ENCODE peak calls at places on chromosomes 4 and X, in six cellular contexts. J is HCT116; G is naive thymus-derived CD4-positive, alpha-beta T cell; E is stomach; A is CD4-positive, alpha-beta T cell; H is AG04450. K is an unnamed sample. For H3K27me3, the result is how much of the 10 kb centered on the place peaks cover.

GRCh38 chrX:106791495-106791894 is 11.0 kb upstream of the TBC1D8B start:
- DNase-seq in J (no peak), G (no peak), E (no peak), A (no peak), H (no peak), K (no peak)

GRCh38 chr4:107050525-107051135 is 14.5 kb upstream of the DKK2 start:
- DNase-seq in J (peak), G (no peak), E (no peak), A (no peak), H (no peak), K (no peak)

GRCh38 chr4:169094656-169095231 is 84.7 kb upstream of the CBR4 start:
- DNase-seq in J (no peak), G (no peak), E (no peak), A (no peak), H (no peak), K (no peak)

GRCh38 chr4:128916832-128917231 is 107.3 kb downstream of the JADE1 start:
- DNase-seq in J (no peak), G (no peak), E (no peak), A (no peak), H (no peak), K (no peak)

GRCh38 chrX:53073115-53073581 is 9.0 kb upstream of the TSPYL2 start:
- DNase-seq in J (peak), G (no peak), E (no peak), A (no peak), H (no peak), K (no peak)

GRCh38 chr4:2832981-2833670 is 10.5 kb upstream of the ADD1 start:
- DNase-seq in J (no peak), G (no peak), E (peak), A (no peak), H (no peak), K (no peak)

GRCh38 chr4:84596826-84597225 is 13.9 kb downstream of the CDS1 start:
- DNase-seq in J (no peak), G (no peak), E (no peak), A (no peak), H (no peak), K (peak)

GRCh38 chr4:80219301-80220025 is 22.2 kb downstream of the PRDM8 start:
- DNase-seq in J (no peak), G (no peak), E (no peak), A (no peak), H (no peak), K (no peak)

GRCh38 chrX:22109442-22109841 is 77.3 kb downstream of the PHEX start:
- DNase-seq in J (no peak), G (no peak), E (no peak), A (no peak), H (no peak), K (no peak)

GRCh38 chr4:108170729-108171540 is 2.2 kb upstream of the LEF1 start:
- DNase-seq in J (no peak), G (no peak), E (no peak), A (no peak), H (no peak), K (no peak)
- H3K27me3 ChIP-seq in J (under half), G (under half), E (half or more), A (under half), H (half or more), K (half or more)

DNA sequence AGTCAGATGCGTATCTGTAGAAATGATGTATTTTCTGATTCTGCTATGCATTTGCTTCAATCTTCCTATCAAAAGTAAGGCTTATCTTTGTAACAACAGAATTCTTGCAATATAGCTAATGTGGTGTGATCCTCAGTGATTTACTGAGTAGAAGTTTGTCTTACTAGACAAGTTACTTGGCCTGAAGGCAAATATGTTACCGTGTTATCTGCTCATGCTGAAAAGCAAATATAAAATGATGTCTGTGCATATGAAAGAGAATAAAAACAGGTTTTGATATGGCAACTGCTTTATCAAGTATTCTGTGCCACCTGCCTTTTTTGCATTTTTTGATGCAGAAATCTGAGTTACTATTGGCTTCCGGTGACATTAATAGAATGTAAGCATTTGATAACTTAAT is 92.6 kb downstream of the TIGD2 start:
- DNase-seq in J (no peak), G (no peak), E (no peak), A (no peak), H (no peak), K (no peak)
- H3K27me3 ChIP-seq in J (under half), G (under half), E (under half), A (under half), H (under half), K (under half)

GRCh38 chr4:15682790-15683495 is 1.3 kb downstream of the FAM200B start:
- DNase-seq in J (no peak), G (no peak), E (no peak), A (no peak), H (no peak), K (no peak)

GRCh38 chr4:15684498-15684897 is 2.9 kb downstream of the FAM200B start:
- DNase-seq in J (no peak), G (no peak), E (no peak), A (no peak), H (no peak), K (no peak)

GRCh38 chr4:15681372-15682339 is at the start of gene FAM200B:
- DNase-seq in J (peak), G (peak), E (peak), A (peak), H (peak), K (peak)

GRCh38 chr4:15681067-15681371 is 608 bp upstream of the FAM200B start:
- DNase-seq in J (no peak), G (no peak), E (no peak), A (no peak), H (no peak), K (no peak)

GRCh38 chr4:15682340-15682725 is 706 bp downstream of the FAM200B start:
- DNase-seq in J (no peak), G (no peak), E (no peak), A (no peak), H (no peak), K (no peak)
- H3K27me3 ChIP-seq in J (under half), G (under half), E (under half), A (under half), H (under half), K (under half)

DNA sequence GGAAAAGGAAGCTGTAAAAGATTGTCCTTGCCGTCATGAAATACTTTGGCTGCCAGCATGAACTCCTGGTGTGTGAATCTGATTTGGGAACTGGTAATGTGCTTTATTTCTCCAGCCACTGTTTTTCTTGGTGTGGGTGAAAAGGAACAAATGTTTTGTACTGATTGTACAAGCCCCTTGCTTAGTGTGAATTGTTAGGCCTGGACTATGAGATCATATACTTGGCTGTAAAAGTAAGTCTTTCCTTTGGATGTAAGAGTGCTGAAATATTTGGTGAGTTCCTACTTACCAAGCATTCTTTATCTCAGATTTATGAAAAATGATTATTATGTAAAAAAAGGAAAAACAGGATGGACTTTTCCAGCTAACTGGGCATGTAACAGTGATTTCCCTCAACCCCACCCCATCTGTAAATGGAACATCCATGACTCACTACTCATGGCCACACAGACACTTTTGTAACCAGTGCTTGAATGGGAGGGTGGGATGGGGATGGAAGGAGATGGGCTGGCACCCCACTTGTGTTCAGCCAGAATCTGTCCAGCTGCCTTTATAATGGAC is 6.3 kb downstream of the FNIP2 start:
- DNase-seq in J (no peak), G (no peak), E (no peak), A (no peak), H (no peak), K (no peak)
- H3K27me3 ChIP-seq in J (under half), G (under half), E (under half), A (under half), H (under half), K (under half)

K was measured in trophoblast cell.